ENCODE peak calls at places on chromosomes 13 and 19, in five cellular contexts. C is CD4-positive, alpha-beta memory T cell; V is cardiac muscle cell; B is breast epithelium; I is GM06990. A is an unnamed sample.

GRCh38 chr19:19595171-19595701 is 23.3 kb downstream of the PBX4 start:
- DNase-seq in V (no peak), B (peak; percentile 31), C (no peak), I (peak; percentile 41), A (no peak)

GRCh38 chr13:29140277-29140676 is 320.1 kb downstream of the MTUS2 start:
- DNase-seq in B (no peak), V (peak; percentile 53), I (no peak), C (no peak), A (no peak)

GRCh38 chr19:58577581-58578429 is 4.7 kb upstream of the MZF1 start:
- DNase-seq in I (no peak), B (no peak), C (no peak), V (no peak), A (no peak)

GRCh38 chr19:40284501-40285352 is at the start of gene AKT2:
- DNase-seq in B (no peak), I (no peak), V (peak; percentile 88), C (peak; percentile 84), A (peak; percentile 36)

GRCh38 chr19:43439183-43440063 is 24.7 kb downstream of the TEX101 start:
- DNase-seq in C (peak; percentile 87), B (no peak), V (no peak), I (peak; percentile 16), A (no peak)

GRCh38 chr19:14398563-14398962 is 17.3 kb downstream of the ADGRE5 start:
- DNase-seq in B (no peak), I (no peak), C (no peak), V (no peak), A (no peak)

GRCh38 chr13:97235549-97236206 is 13.5 kb downstream of the MBNL2 start:
- DNase-seq in B (no peak), C (no peak), V (no peak), I (no peak), A (no peak)

GRCh38 chr19:49421039-49421877 is 2.0 kb downstream of the PTH2 start:
- DNase-seq in C (peak; percentile 24), V (peak; percentile 87), I (peak; percentile 53), B (peak; percentile 54), A (no peak)

GRCh38 chr13:109816112-109816978 is 30.0 kb upstream of the IRS2 start:
- DNase-seq in B (no peak), I (no peak), V (no peak), C (no peak), A (no peak)

GRCh38 chr19:58460039-58460438 is 6.8 kb upstream of the ZNF324 start:
- DNase-seq in C (no peak), V (no peak), I (no peak), B (no peak), A (no peak)

DNA sequence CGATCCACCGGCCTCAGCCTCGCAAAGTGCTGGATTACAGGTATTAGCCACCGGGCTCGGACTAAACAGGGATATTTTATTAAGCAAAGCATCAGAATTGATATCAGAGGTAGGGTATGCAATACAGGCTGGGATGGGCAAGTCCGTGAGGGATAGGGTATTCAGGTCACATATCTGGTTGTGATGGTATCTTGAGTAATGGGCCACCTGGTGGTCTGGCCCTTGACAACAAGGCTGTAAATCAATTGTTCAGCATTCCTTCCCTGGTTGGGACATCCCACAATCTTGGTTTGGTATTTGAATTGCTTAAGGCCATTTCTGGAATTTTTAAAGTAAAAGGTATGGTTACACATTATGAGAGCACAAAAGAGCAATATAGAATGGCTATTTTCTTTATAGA is 1588.0 kb downstream of the SLITRK1 start:
- DNase-seq in B (no peak), V (no peak), C (no peak), I (no peak), A (no peak)
- H3K4me3 ChIP-seq in B (no peak overlapping the region), V (no peak overlapping the region), C (no peak overlapping the region), I (no peak overlapping the region), A (no peak overlapping the region)

DNA sequence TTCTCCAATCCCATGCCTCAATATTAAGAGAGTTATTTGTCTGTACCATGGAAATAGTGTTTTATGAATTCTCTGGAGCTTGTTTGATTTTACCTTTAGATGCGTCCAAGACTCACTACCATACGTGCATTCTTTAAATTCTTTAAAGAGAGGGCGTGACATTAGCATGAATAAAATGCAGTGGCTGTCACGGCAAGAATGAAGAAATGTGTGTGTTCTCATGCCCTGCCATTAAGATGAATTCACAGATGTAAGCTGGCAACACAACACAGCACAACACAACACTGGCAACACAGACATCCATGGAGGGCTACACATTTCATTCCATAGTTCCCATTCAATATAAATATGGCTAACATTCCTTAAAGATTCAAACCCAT is 213.4 kb downstream of the ENOX1 start:
- DNase-seq in I (no peak), B (no peak), V (no peak), C (no peak), A (no peak)
- H3K4me3 ChIP-seq in I (no peak overlapping the region), B (no peak overlapping the region), V (no peak overlapping the region), C (no peak overlapping the region), A (no peak overlapping the region)

GRCh38 chr19:23470873-23471555 is 75.7 kb upstream of the ZNF91 start:
- DNase-seq in C (no peak), V (no peak), I (no peak), B (no peak), A (no peak)
- H3K4me3 ChIP-seq in C (no peak overlapping the region), V (no peak overlapping the region), I (no peak overlapping the region), B (peak overlapping the region; percentile 46), A (no peak overlapping the region)

DNA sequence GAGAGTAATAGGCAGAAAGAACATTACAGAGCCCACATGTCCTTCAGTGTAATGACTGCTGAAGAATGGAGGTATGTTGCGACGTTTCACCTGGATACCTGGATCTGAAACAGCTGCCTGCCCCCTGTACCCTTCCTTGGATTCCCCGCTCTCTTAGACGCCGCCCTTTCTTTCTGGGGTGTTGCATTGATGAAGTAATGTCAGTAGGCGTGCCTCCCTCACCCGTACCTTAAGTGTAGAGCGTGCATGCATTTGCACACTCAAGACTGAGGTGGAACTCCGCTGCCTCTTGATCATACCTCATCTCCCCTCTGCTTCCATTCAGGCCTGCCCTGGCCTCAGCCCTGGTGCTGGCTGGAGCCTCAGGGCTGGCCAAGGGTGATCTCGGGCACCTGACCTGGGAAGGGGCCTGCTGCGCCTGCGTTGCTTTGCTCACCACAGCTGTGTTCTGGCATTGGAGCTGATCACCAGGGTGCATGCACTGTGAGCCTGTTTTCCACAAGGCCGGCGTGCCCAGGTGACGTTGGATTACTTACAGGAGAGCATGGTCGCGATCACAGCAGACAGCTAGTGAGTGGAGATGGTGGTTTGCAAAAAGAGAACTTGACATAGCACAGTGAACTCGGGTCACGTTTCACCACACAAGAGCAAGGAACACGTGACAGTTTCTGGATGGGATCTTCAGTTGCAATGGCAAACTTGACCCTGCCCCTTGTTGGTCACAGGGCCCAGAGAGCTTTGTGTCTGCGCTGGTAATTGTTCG is 99.0 kb downstream of the ARHGEF7 start:
- DNase-seq in C (no peak), V (peak; percentile 28), I (no peak), B (no peak), A (no peak)
- H3K4me3 ChIP-seq in C (no peak overlapping the region), V (no peak overlapping the region), I (no peak overlapping the region), B (no peak overlapping the region), A (no peak overlapping the region)

GRCh38 chr19:20612711-20613316 is 47.2 kb upstream of the ZNF737 start:
- DNase-seq in V (no peak), C (no peak), I (no peak), B (no peak), A (no peak)
- H3K4me3 ChIP-seq in V (no peak overlapping the region), C (no peak overlapping the region), I (no peak overlapping the region), B (peak overlapping the region; percentile 43), A (no peak overlapping the region)

A was measured in GM12864.